ENCODE peak calls at places on chromosome 11, in five cellular contexts. One of them, this sample, is unnamed.
A peak's percentile ranks its signal among the peaks of the same experiment; 100 is the strongest.

GRCh38 chr11:24679686-24680318 is 182.9 kb downstream of the LUZP2 start:
- DNase-seq in GM23248: no peak
- DNase-seq in amniotic epithelial cell: no peak
- DNase-seq in NCI-H748 treated with DMSO at 0.1 percent for 48 hours: no peak
- DNase-seq in activated CD8-positive, alpha-beta memory T cell treated with anti-CD3 and anti-CD28 coated beads for 1 hour: no peak
- DNase-seq in this sample: no peak

GRCh38 chr11:12838463-12839120 is 164.4 kb downstream of the TEAD1 start:
- DNase-seq in GM23248: peak; percentile 77
- DNase-seq in amniotic epithelial cell: peak; percentile 44
- DNase-seq in NCI-H748 treated with DMSO at 0.1 percent for 48 hours: no peak
- DNase-seq in activated CD8-positive, alpha-beta memory T cell treated with anti-CD3 and anti-CD28 coated beads for 1 hour: no peak
- DNase-seq in this sample: no peak

GRCh38 chr11:85809191-85809590 is 1.8 kb downstream of the SYTL2 start:
- DNase-seq in GM23248: no peak
- DNase-seq in amniotic epithelial cell: no peak
- DNase-seq in NCI-H748 treated with DMSO at 0.1 percent for 48 hours: no peak
- DNase-seq in activated CD8-positive, alpha-beta memory T cell treated with anti-CD3 and anti-CD28 coated beads for 1 hour: no peak
- DNase-seq in this sample: no peak

GRCh38 chr11:74926304-74927030 is 22.4 kb downstream of the XRRA1 start:
- DNase-seq in GM23248: peak; percentile 81
- DNase-seq in amniotic epithelial cell: peak; percentile 14
- DNase-seq in NCI-H748 treated with DMSO at 0.1 percent for 48 hours: no peak
- DNase-seq in activated CD8-positive, alpha-beta memory T cell treated with anti-CD3 and anti-CD28 coated beads for 1 hour: no peak
- DNase-seq in this sample: no peak

GRCh38 chr11:113690619-113691569 is 15.2 kb downstream of the TMPRSS5 start:
- DNase-seq in GM23248: peak; percentile 91
- DNase-seq in amniotic epithelial cell: peak; percentile 79
- DNase-seq in NCI-H748 treated with DMSO at 0.1 percent for 48 hours: no peak
- DNase-seq in activated CD8-positive, alpha-beta memory T cell treated with anti-CD3 and anti-CD28 coated beads for 1 hour: no peak
- DNase-seq in this sample: no peak

GRCh38 chr11:76566811-76567210 is 103.7 kb downstream of the LRRC32 start:
- DNase-seq in GM23248: no peak
- DNase-seq in amniotic epithelial cell: peak; percentile 34
- DNase-seq in NCI-H748 treated with DMSO at 0.1 percent for 48 hours: no peak
- DNase-seq in activated CD8-positive, alpha-beta memory T cell treated with anti-CD3 and anti-CD28 coated beads for 1 hour: no peak
- DNase-seq in this sample: no peak

GRCh38 chr11:2564588-2565440 is 120.0 kb downstream of the KCNQ1 start:
- DNase-seq in GM23248: no peak
- DNase-seq in amniotic epithelial cell: no peak
- DNase-seq in NCI-H748 treated with DMSO at 0.1 percent for 48 hours: no peak
- DNase-seq in activated CD8-positive, alpha-beta memory T cell treated with anti-CD3 and anti-CD28 coated beads for 1 hour: no peak
- DNase-seq in this sample: no peak

GRCh38 chr11:94169516-94169915 is 40.9 kb downstream of the PANX1 start:
- DNase-seq in GM23248: no peak
- DNase-seq in amniotic epithelial cell: no peak
- DNase-seq in NCI-H748 treated with DMSO at 0.1 percent for 48 hours: no peak
- DNase-seq in activated CD8-positive, alpha-beta memory T cell treated with anti-CD3 and anti-CD28 coated beads for 1 hour: no peak
- DNase-seq in this sample: no peak

GRCh38 chr11:72924568-72925190 is 110.5 kb downstream of the ATG16L2 start:
- DNase-seq in GM23248: peak; percentile 68
- DNase-seq in amniotic epithelial cell: peak; percentile 54
- DNase-seq in NCI-H748 treated with DMSO at 0.1 percent for 48 hours: peak; percentile 14
- DNase-seq in activated CD8-positive, alpha-beta memory T cell treated with anti-CD3 and anti-CD28 coated beads for 1 hour: no peak
- DNase-seq in this sample: peak; percentile 4